ENCODE peak calls at places on chromosomes 2 and 18, in seven cellular contexts. One of them, this sample, is unnamed.

GRCh38 chr18:57859314-57859713 is 56.2 kb upstream of the ATP8B1 start:
- DNase-seq in upper lobe of right lung: no peak
- DNase-seq in T-helper 22 cell: no peak
- DNase-seq in H54: no peak
- DNase-seq in neuronal stem cell: no peak
- DNase-seq in cardiac fibroblast: peak
- DNase-seq in activated naive CD8-positive, alpha-beta T cell treated with anti-CD3 and anti-CD28 coated beads, Interleukin-2, amount 50 U/mL, for 24 hours: peak
- DNase-seq in this sample: peak

GRCh38 chr18:77061946-77062517 is 70.6 kb downstream of the MBP start:
- DNase-seq in cardiac fibroblast: peak
- DNase-seq in H54: no peak
- DNase-seq in T-helper 22 cell: no peak
- DNase-seq in neuronal stem cell: no peak
- DNase-seq in activated naive CD8-positive, alpha-beta T cell treated with anti-CD3 and anti-CD28 coated beads, Interleukin-2, amount 50 U/mL, for 24 hours: no peak
- DNase-seq in upper lobe of right lung: no peak
- DNase-seq in this sample: no peak

GRCh38 chr2:111071480-111072143 is 49.1 kb upstream of the BCL2L11 start:
- DNase-seq in upper lobe of right lung: no peak
- DNase-seq in cardiac fibroblast: peak
- DNase-seq in T-helper 22 cell: no peak
- DNase-seq in activated naive CD8-positive, alpha-beta T cell treated with anti-CD3 and anti-CD28 coated beads, Interleukin-2, amount 50 U/mL, for 24 hours: no peak
- DNase-seq in neuronal stem cell: no peak
- DNase-seq in H54: peak
- DNase-seq in this sample: peak

GRCh38 chr2:26429779-26430654 is 28.3 kb downstream of the DRC1 start:
- DNase-seq in upper lobe of right lung: no peak
- DNase-seq in H54: no peak
- DNase-seq in activated naive CD8-positive, alpha-beta T cell treated with anti-CD3 and anti-CD28 coated beads, Interleukin-2, amount 50 U/mL, for 24 hours: no peak
- DNase-seq in cardiac fibroblast: no peak
- DNase-seq in neuronal stem cell: no peak
- DNase-seq in T-helper 22 cell: no peak
- DNase-seq in this sample: peak

GRCh38 chr2:82986899-82987298 is 1472.2 kb downstream of the SUCLG1 start:
- DNase-seq in cardiac fibroblast: no peak
- DNase-seq in H54: no peak
- DNase-seq in T-helper 22 cell: no peak
- DNase-seq in upper lobe of right lung: no peak
- DNase-seq in activated naive CD8-positive, alpha-beta T cell treated with anti-CD3 and anti-CD28 coated beads, Interleukin-2, amount 50 U/mL, for 24 hours: no peak
- DNase-seq in neuronal stem cell: no peak
- DNase-seq in this sample: no peak

GRCh38 chr18:48828201-48828580 is 122.6 kb downstream of the SMAD7 start:
- DNase-seq in cardiac fibroblast: no peak
- DNase-seq in neuronal stem cell: no peak
- DNase-seq in activated naive CD8-positive, alpha-beta T cell treated with anti-CD3 and anti-CD28 coated beads, Interleukin-2, amount 50 U/mL, for 24 hours: no peak
- DNase-seq in T-helper 22 cell: no peak
- DNase-seq in H54: no peak
- DNase-seq in upper lobe of right lung: no peak
- DNase-seq in this sample: no peak

GRCh38 chr2:128490881-128491778 is 172.5 kb upstream of the HS6ST1 start:
- DNase-seq in H54: no peak
- DNase-seq in upper lobe of right lung: peak
- DNase-seq in neuronal stem cell: no peak
- DNase-seq in cardiac fibroblast: no peak
- DNase-seq in activated naive CD8-positive, alpha-beta T cell treated with anti-CD3 and anti-CD28 coated beads, Interleukin-2, amount 50 U/mL, for 24 hours: no peak
- DNase-seq in T-helper 22 cell: no peak
- DNase-seq in this sample: no peak

GRCh38 chr2:111168528-111168929 is 47.8 kb downstream of the BCL2L11 start:
- DNase-seq in neuronal stem cell: no peak
- DNase-seq in cardiac fibroblast: peak
- DNase-seq in H54: peak
- DNase-seq in upper lobe of right lung: no peak
- DNase-seq in activated naive CD8-positive, alpha-beta T cell treated with anti-CD3 and anti-CD28 coated beads, Interleukin-2, amount 50 U/mL, for 24 hours: peak
- DNase-seq in T-helper 22 cell: no peak
- DNase-seq in this sample: no peak

GRCh38 chr18:79595876-79596374 is 83.7 kb upstream of the CTDP1 start:
- DNase-seq in activated naive CD8-positive, alpha-beta T cell treated with anti-CD3 and anti-CD28 coated beads, Interleukin-2, amount 50 U/mL, for 24 hours: no peak
- DNase-seq in T-helper 22 cell: no peak
- DNase-seq in neuronal stem cell: no peak
- DNase-seq in upper lobe of right lung: peak
- DNase-seq in cardiac fibroblast: no peak
- DNase-seq in H54: no peak
- DNase-seq in this sample: no peak

GRCh38 chr2:3631161-3631850 is 26.7 kb upstream of the ALLC start:
- DNase-seq in activated naive CD8-positive, alpha-beta T cell treated with anti-CD3 and anti-CD28 coated beads, Interleukin-2, amount 50 U/mL, for 24 hours: no peak
- DNase-seq in upper lobe of right lung: peak
- DNase-seq in T-helper 22 cell: no peak
- DNase-seq in neuronal stem cell: no peak
- DNase-seq in H54: no peak
- DNase-seq in cardiac fibroblast: no peak
- DNase-seq in this sample: no peak

GRCh38 chr2:241063587-241063986 is 38.5 kb downstream of the MTERF4 start:
- DNase-seq in T-helper 22 cell: no peak
- DNase-seq in cardiac fibroblast: no peak
- DNase-seq in upper lobe of right lung: peak
- DNase-seq in activated naive CD8-positive, alpha-beta T cell treated with anti-CD3 and anti-CD28 coated beads, Interleukin-2, amount 50 U/mL, for 24 hours: no peak
- DNase-seq in H54: no peak
- DNase-seq in neuronal stem cell: no peak
- DNase-seq in this sample: peak

GRCh38 chr2:48059975-48060374 is 153.7 kb upstream of the FBXO11 start:
- DNase-seq in H54: no peak
- DNase-seq in cardiac fibroblast: no peak
- DNase-seq in T-helper 22 cell: no peak
- DNase-seq in activated naive CD8-positive, alpha-beta T cell treated with anti-CD3 and anti-CD28 coated beads, Interleukin-2, amount 50 U/mL, for 24 hours: no peak
- DNase-seq in upper lobe of right lung: no peak
- DNase-seq in neuronal stem cell: no peak
- DNase-seq in this sample: no peak

GRCh38 chr18:48354746-48355260 is 54.4 kb downstream of the ZBTB7C start:
- DNase-seq in cardiac fibroblast: no peak
- DNase-seq in upper lobe of right lung: no peak
- DNase-seq in T-helper 22 cell: no peak
- DNase-seq in neuronal stem cell: no peak
- DNase-seq in activated naive CD8-positive, alpha-beta T cell treated with anti-CD3 and anti-CD28 coated beads, Interleukin-2, amount 50 U/mL, for 24 hours: no peak
- DNase-seq in H54: no peak
- DNase-seq in this sample: no peak

GRCh38 chr2:41061371-41061770 is 609.5 kb upstream of the SLC8A1 start:
- DNase-seq in H54: no peak
- DNase-seq in cardiac fibroblast: no peak
- DNase-seq in upper lobe of right lung: no peak
- DNase-seq in neuronal stem cell: no peak
- DNase-seq in activated naive CD8-positive, alpha-beta T cell treated with anti-CD3 and anti-CD28 coated beads, Interleukin-2, amount 50 U/mL, for 24 hours: no peak
- DNase-seq in T-helper 22 cell: no peak
- DNase-seq in this sample: no peak

GRCh38 chr2:98084869-98085238 is 2.1 kb upstream of the VWA3B start:
- DNase-seq in neuronal stem cell: no peak
- DNase-seq in cardiac fibroblast: no peak
- DNase-seq in activated naive CD8-positive, alpha-beta T cell treated with anti-CD3 and anti-CD28 coated beads, Interleukin-2, amount 50 U/mL, for 24 hours: no peak
- DNase-seq in T-helper 22 cell: no peak
- DNase-seq in H54: no peak
- DNase-seq in upper lobe of right lung: no peak
- DNase-seq in this sample: no peak

GRCh38 chr2:128202791-128203190 is 111.8 kb downstream of the UGGT1 start:
- DNase-seq in T-helper 22 cell: no peak
- DNase-seq in neuronal stem cell: no peak
- DNase-seq in activated naive CD8-positive, alpha-beta T cell treated with anti-CD3 and anti-CD28 coated beads, Interleukin-2, amount 50 U/mL, for 24 hours: no peak
- DNase-seq in H54: no peak
- DNase-seq in upper lobe of right lung: no peak
- DNase-seq in cardiac fibroblast: peak
- DNase-seq in this sample: no peak

GRCh38 chr2:16716944-16717343 is 51.3 kb upstream of the CYRIA start:
- DNase-seq in neuronal stem cell: no peak
- DNase-seq in T-helper 22 cell: no peak
- DNase-seq in upper lobe of right lung: no peak
- DNase-seq in H54: no peak
- DNase-seq in cardiac fibroblast: no peak
- DNase-seq in activated naive CD8-positive, alpha-beta T cell treated with anti-CD3 and anti-CD28 coated beads, Interleukin-2, amount 50 U/mL, for 24 hours: no peak
- DNase-seq in this sample: no peak

GRCh38 chr2:218861645-218862318 is 2.2 kb downstream of the WNT6 start:
- DNase-seq in activated naive CD8-positive, alpha-beta T cell treated with anti-CD3 and anti-CD28 coated beads, Interleukin-2, amount 50 U/mL, for 24 hours: no peak
- DNase-seq in T-helper 22 cell: no peak
- DNase-seq in H54: no peak
- DNase-seq in cardiac fibroblast: no peak
- DNase-seq in neuronal stem cell: no peak
- DNase-seq in upper lobe of right lung: peak
- DNase-seq in this sample: no peak

GRCh38 chr2:8541636-8542035 is 140.2 kb upstream of the ID2 start:
- DNase-seq in T-helper 22 cell: no peak
- DNase-seq in cardiac fibroblast: no peak
- DNase-seq in neuronal stem cell: no peak
- DNase-seq in upper lobe of right lung: no peak
- DNase-seq in H54: no peak
- DNase-seq in activated naive CD8-positive, alpha-beta T cell treated with anti-CD3 and anti-CD28 coated beads, Interleukin-2, amount 50 U/mL, for 24 hours: no peak
- DNase-seq in this sample: no peak

GRCh38 chr2:6917761-6918421 is 679 bp downstream of the RNF144A start:
- DNase-seq in activated naive CD8-positive, alpha-beta T cell treated with anti-CD3 and anti-CD28 coated beads, Interleukin-2, amount 50 U/mL, for 24 hours: no peak
- DNase-seq in upper lobe of right lung: peak
- DNase-seq in cardiac fibroblast: no peak
- DNase-seq in H54: no peak
- DNase-seq in T-helper 22 cell: no peak
- DNase-seq in neuronal stem cell: peak
- DNase-seq in this sample: no peak

GRCh38 chr18:57802166-57802868 is 798 bp downstream of the ATP8B1 start:
- DNase-seq in H54: no peak
- DNase-seq in neuronal stem cell: peak
- DNase-seq in upper lobe of right lung: no peak
- DNase-seq in cardiac fibroblast: no peak
- DNase-seq in activated naive CD8-positive, alpha-beta T cell treated with anti-CD3 and anti-CD28 coated beads, Interleukin-2, amount 50 U/mL, for 24 hours: peak
- DNase-seq in T-helper 22 cell: no peak
- DNase-seq in this sample: no peak

GRCh38 chr2:8520791-8521344 is 161.0 kb upstream of the ID2 start:
- DNase-seq in upper lobe of right lung: no peak
- DNase-seq in T-helper 22 cell: no peak
- DNase-seq in cardiac fibroblast: no peak
- DNase-seq in activated naive CD8-positive, alpha-beta T cell treated with anti-CD3 and anti-CD28 coated beads, Interleukin-2, amount 50 U/mL, for 24 hours: no peak
- DNase-seq in H54: no peak
- DNase-seq in neuronal stem cell: no peak
- DNase-seq in this sample: no peak

GRCh38 chr2:237305579-237305978 is 108.4 kb downstream of the COL6A3 start:
- DNase-seq in activated naive CD8-positive, alpha-beta T cell treated with anti-CD3 and anti-CD28 coated beads, Interleukin-2, amount 50 U/mL, for 24 hours: no peak
- DNase-seq in cardiac fibroblast: no peak
- DNase-seq in neuronal stem cell: no peak
- DNase-seq in T-helper 22 cell: no peak
- DNase-seq in upper lobe of right lung: no peak
- DNase-seq in H54: no peak
- DNase-seq in this sample: no peak

This sample was measured in NCI-H345.